ENCODE peak calls at places on chromosomes 13 and 19, in five cellular contexts. G is PC-9, Y is MM.1S, S is GM23338, I is HCT116. Z is an unnamed sample. For H3K27me3 and H3K9me2, the result is how much of the 10 kb centered on the place peaks cover.

GRCh38 chr19:22628401-22628800 is 5.7 kb upstream of the ZNF492 start:
- DNase-seq in G (no peak), Y (no peak), S (no peak), I (no peak), Z (no peak)

GRCh38 chr19:35142531-35143230 is 374 bp upstream of the FXYD7 start:
- DNase-seq in G (peak), Y (peak), S (peak), I (no peak), Z (peak)

GRCh38 chr19:14116525-14116917 is 1.0 kb downstream of the PRKACA start:
- DNase-seq in G (no peak), Y (no peak), S (no peak), I (no peak), Z (no peak)

GRCh38 chr13:46489586-46490023 is 63.4 kb upstream of the LRCH1 start:
- DNase-seq in G (no peak), Y (no peak), S (no peak), I (no peak), Z (no peak)

GRCh38 chr13:112131740-112132113 is 64.8 kb downstream of the SOX1 start:
- DNase-seq in G (no peak), Y (no peak), S (no peak), I (no peak), Z (no peak)

GRCh38 chr13:32471187-32471922 is 43.4 kb upstream of the N4BP2L1 start:
- DNase-seq in G (no peak), Y (peak), S (no peak), I (no peak), Z (no peak)

GRCh38 chr19:3492919-3493318 is 7.6 kb downstream of the DOHH start:
- DNase-seq in G (no peak), Y (no peak), S (no peak), I (no peak), Z (no peak)

GRCh38 chr19:54473071-54473941 is at the start of gene CDC42EP5:
- DNase-seq in G (peak), Y (no peak), S (peak), I (no peak), Z (peak)

GRCh38 chr19:7211191-7211988 is 82.8 kb downstream of the INSR start:
- DNase-seq in G (no peak), Y (no peak), S (no peak), I (no peak), Z (peak)

GRCh38 chr19:4369888-4370260 is 26.5 kb downstream of the MPND start:
- DNase-seq in G (peak), Y (peak), S (peak), I (no peak), Z (no peak)

GRCh38 chr13:106105153-106105552 is 430.3 kb downstream of the EFNB2 start:
- DNase-seq in G (no peak), Y (no peak), S (no peak), I (no peak), Z (no peak)

GRCh38 chr13:50708461-50708860 is 135.0 kb downstream of the DLEU7 start:
- DNase-seq in G (no peak), Y (no peak), S (no peak), I (no peak), Z (no peak)

GRCh38 chr13:109180905-109181425 is 551.6 kb downstream of the MYO16 start:
- DNase-seq in G (peak), Y (peak), S (peak), I (peak), Z (peak)

GRCh38 chr19:34243876-34244578 is 10.3 kb upstream of the GARRE1 start:
- DNase-seq in G (no peak), Y (no peak), S (no peak), I (no peak), Z (no peak)

GRCh38 chr13:48492123-48493075 is 40.5 kb downstream of the RCBTB2 start:
- DNase-seq in G (no peak), Y (peak), S (no peak), I (no peak), Z (peak)

GRCh38 chr13:98025480-98026025 is 72.1 kb downstream of the IPO5 start:
- DNase-seq in G (no peak), Y (no peak), S (no peak), I (no peak), Z (no peak)

GRCh38 chr19:27805848-27806247 is 1407.1 kb downstream of the UQCRFS1 start:
- DNase-seq in G (no peak), Y (no peak), S (peak), I (no peak), Z (no peak)

GRCh38 chr19:53467138-53467502 is 413 bp upstream of the ZNF813 start:
- DNase-seq in G (no peak), Y (no peak), S (no peak), I (no peak), Z (peak)

GRCh38 chr13:30796132-30796832 is 60.9 kb downstream of the ALOX5AP start:
- DNase-seq in G (peak), Y (no peak), S (no peak), I (no peak), Z (no peak)

GRCh38 chr13:94362411-94362909 is 117.0 kb downstream of the DCT start:
- DNase-seq in G (peak), Y (peak), S (peak), I (peak), Z (peak)

GRCh38 chr13:66409542-66409941 is 820.6 kb downstream of the PCDH9 start:
- DNase-seq in G (no peak), Y (no peak), S (no peak), I (no peak), Z (no peak)

GRCh38 chr19:4990306-4990705 is 21.4 kb downstream of the KDM4B start:
- DNase-seq in G (no peak), Y (no peak), S (no peak), I (no peak), Z (no peak)

GRCh38 chr19:35545855-35546381 is 492 bp downstream of the TMEM147 start:
- DNase-seq in G (peak), Y (peak), S (peak), I (no peak), Z (peak)

GRCh38 chr13:110771194-110771593 is 57.7 kb downstream of the ING1 start:
- DNase-seq in G (no peak), Y (no peak), S (no peak), I (no peak), Z (no peak)

GRCh38 chr13:59229861-59230260 is 933.9 kb downstream of the DIAPH3 start:
- DNase-seq in G (no peak), Y (no peak), S (no peak), I (no peak), Z (no peak)

GRCh38 chr19:46755077-46755852 is 9.0 kb upstream of the STRN4 start:
- DNase-seq in G (no peak), Y (no peak), S (no peak), I (no peak), Z (no peak)

GRCh38 chr13:78976696-78977095 is 317.7 kb upstream of the OBI1 start:
- DNase-seq in G (no peak), Y (no peak), S (no peak), I (no peak), Z (no peak)

GRCh38 chr19:18777725-18778389 is 13.2 kb downstream of the COMP start:
- DNase-seq in G (no peak), Y (no peak), S (no peak), I (no peak), Z (no peak)

GRCh38 chr19:18780631-18781030 is 10.5 kb downstream of the COMP start:
- DNase-seq in G (no peak), Y (no peak), S (peak), I (no peak), Z (no peak)

GRCh38 chr19:18777156-18777724 is 13.9 kb downstream of the COMP start:
- DNase-seq in G (no peak), Y (no peak), S (no peak), I (no peak), Z (no peak)

GRCh38 chr19:18780081-18780480 is 11.0 kb downstream of the COMP start:
- DNase-seq in G (no peak), Y (no peak), S (no peak), I (no peak), Z (no peak)

GRCh38 chr19:18778826-18779354 is 12.2 kb downstream of the COMP start:
- DNase-seq in G (no peak), Y (no peak), S (no peak), I (no peak), Z (no peak)
- H3K27me3 ChIP-seq in G (under half), Y (under half), S (half or more), I (under half), Z (under half)

GRCh38 chr13:76894401-76895110 is 8.4 kb upstream of the KCTD12 start:
- DNase-seq in G (no peak), Y (peak), S (no peak), I (no peak), Z (no peak)
- H3K9me2 ChIP-seq in G (under half), Y (under half), S (under half), I (under half), Z (under half)

DNA sequence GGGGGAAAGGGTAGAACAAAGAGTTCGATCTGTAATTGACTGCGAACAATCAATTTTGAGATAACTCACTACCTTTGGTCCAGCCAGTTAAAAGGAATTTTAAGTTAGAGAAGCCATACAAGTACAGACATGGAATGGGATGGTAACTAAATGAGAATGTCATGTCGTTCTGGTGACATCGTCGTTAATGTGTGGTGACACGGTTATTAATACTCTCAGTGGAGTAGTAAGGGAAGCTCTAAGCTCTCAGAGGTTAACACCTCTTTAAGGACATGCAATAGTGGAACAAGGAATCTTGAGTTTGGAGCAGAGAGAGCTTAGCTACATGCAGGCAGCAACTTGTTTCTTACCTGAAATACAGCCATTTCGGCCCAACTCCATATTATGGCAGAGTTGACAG is 154.9 kb upstream of the KLF12 start:
- DNase-seq in G (no peak), Y (no peak), S (no peak), I (no peak), Z (no peak)
- TF ChIP-seq CTCF in G (no peak), Y (no peak), S (no peak), I (no peak), Z (no peak)

GRCh38 chr19:51027873-51028272 is 1.5 kb upstream of the KLK11 start:
- DNase-seq in G (no peak), Y (no peak), S (no peak), I (no peak), Z (no peak)
- H3K27me3 ChIP-seq in G (under half), Y (under half), S (under half), I (under half), Z (under half)

DNA sequence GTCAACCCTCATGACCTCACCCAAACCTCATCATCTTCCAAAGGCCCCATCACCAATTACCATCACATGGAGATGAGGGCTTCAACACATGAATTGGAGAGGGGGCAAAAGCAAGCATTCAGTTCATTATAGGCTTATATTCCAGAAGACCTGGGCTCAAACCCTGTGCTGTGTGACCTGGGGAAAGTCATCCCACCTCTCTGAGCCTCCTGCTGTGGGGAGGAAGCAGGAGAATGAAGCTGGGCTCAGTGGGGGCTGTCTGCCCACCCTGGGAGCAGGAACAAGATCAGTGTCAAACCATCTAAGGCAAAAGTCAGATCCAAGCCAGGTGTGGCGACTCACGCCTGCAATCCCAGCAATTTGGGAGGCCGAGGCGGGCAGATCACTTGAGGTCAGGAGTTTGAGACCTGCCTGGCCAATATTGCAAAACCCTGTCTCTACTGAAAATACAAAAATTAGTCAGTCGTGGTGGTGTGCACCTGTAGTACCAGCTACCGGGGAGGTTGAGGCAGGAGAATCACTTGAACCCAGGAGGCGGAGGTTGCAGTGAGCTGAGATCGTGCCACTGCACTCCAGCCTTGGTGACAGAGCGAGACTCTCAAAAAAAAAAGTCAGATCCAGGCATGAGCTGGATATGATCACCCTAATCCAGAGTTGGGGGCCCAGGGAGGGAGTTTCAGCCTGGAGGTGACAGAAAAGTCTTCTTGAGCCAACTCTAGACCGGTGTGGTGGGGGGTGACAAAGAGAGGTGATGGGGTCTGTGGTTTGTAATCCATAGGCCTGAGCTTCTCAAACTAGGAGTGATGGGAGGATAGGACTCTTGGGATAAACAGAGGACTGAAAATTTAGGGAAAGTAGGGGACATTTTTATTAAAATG is 1.6 kb upstream of the TPM4 start:
- DNase-seq in G (no peak), Y (no peak), S (no peak), I (no peak), Z (no peak)
- H3K9me2 ChIP-seq in G (under half), Y (under half), S (under half), I (under half), Z (under half)

DNA sequence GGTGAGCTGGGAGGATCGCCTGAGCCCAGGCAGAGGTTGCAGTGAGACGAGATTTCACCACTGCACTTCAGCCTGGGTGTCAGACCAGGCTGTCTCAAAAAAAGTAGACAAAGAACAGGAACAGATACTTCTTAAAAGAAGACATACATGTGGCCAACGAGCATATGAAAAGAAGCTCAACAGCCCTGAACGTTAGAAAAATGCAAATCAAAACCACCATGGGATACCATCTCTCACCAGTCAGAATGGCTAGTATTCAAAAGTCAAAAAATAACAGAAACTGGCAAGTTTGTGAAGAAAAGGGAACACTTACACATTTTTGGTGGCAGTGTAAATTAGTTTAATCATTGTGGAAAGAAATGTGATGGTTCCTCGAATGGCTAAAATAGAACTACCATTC is 3.0 kb upstream of the LGALS14 start:
- DNase-seq in G (no peak), Y (peak), S (no peak), I (no peak), Z (no peak)
- TF ChIP-seq CTCF in G (no peak), Y (no peak), S (no peak), I (no peak), Z (no peak)

DNA sequence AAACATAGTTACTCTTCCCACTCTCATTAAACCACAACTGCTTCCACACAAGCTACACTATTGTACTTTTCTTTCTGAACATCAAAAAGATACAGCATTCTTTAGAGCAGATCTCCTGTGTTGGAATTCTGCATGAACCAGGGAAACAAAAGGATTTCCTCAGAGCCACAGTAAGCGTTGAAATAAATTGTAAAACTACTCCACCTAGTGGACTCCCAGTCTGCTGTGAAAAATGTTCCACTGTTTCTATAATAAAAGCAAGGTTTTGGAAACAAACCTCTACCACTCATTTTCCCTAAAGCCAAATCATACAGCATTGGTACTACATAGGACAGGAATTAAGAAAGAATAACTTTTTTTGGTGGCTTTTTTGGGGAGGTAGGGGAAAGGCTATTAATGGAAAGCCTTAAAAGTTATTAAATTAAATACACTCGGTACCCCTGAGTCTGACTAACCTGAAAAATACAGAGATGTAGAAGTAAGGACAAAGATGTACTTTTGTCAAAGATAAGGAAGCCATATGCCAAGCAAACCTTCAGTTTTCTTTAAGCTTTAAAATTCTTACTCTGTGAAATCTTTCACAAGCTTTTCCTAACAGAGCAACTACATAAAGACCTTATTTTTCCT is 19.3 kb downstream of the NUFIP1 start:
- DNase-seq in G (no peak), Y (peak), S (peak), I (peak), Z (peak)
- H3K27me3 ChIP-seq in G (under half), Y (under half), S (under half), I (under half), Z (under half)